ENCODE peak calls at places on chromosomes 7 and 10, in eight cellular contexts. S is GM10248; J is posterior cingulate gyrus; G is Right ventricle myocardium superior; H is NCI-H1092 treated with DMSO at 0.1 percent for 48 hours; Z is pancreas; Y is stimulated activated CD4-positive, alpha-beta T cell treated with anti-CD3 and anti-CD28 coated beads, Interleukin-4, amount 100 ng/mL, for 1 hour; T is Karpas-422. R is an unnamed sample.

GRCh38 chr10:74586088-74586585 is 240.3 kb upstream of the KAT6B start:
- DNase-seq in S (peak), J (no peak), G (no peak), H (peak), Z (no peak), Y (peak), T (peak), R (no peak)

GRCh38 chr7:46127805-46128204 is 206.7 kb upstream of the IGFBP3 start:
- DNase-seq in S (no peak), J (no peak), G (no peak), H (no peak), Z (no peak), Y (no peak), T (no peak), R (no peak)

GRCh38 chr10:132158810-132159209 is 27.9 kb upstream of the DPYSL4 start:
- DNase-seq in S (no peak), J (no peak), G (no peak), H (no peak), Z (no peak), Y (no peak), T (no peak), R (no peak)

GRCh38 chr10:34905200-34905927 is 90.3 kb upstream of the PARD3 start:
- DNase-seq in S (no peak), J (no peak), G (no peak), H (no peak), Z (no peak), Y (no peak), T (no peak), R (no peak)

GRCh38 chr10:103763374-103764202 is 91.8 kb downstream of the SH3PXD2A start:
- DNase-seq in S (no peak), J (no peak), G (no peak), H (no peak), Z (no peak), Y (no peak), T (peak), R (no peak)

GRCh38 chr7:2151235-2151634 is 81.5 kb downstream of the MAD1L1 start:
- DNase-seq in S (no peak), J (peak), G (peak), H (peak), Z (no peak), Y (no peak), T (no peak), R (no peak)

GRCh38 chr10:22444219-22444788 is 99.0 kb downstream of the SPAG6 start:
- DNase-seq in S (no peak), J (no peak), G (no peak), H (no peak), Z (no peak), Y (no peak), T (no peak), R (no peak)

GRCh38 chr7:71618281-71618680 is 486.3 kb downstream of the GALNT17 start:
- DNase-seq in S (no peak), J (no peak), G (no peak), H (no peak), Z (no peak), Y (no peak), T (no peak), R (no peak)

GRCh38 chr10:99292159-99292558 is 37.0 kb upstream of the CNNM1 start:
- DNase-seq in S (no peak), J (no peak), G (no peak), H (no peak), Z (no peak), Y (no peak), T (no peak), R (no peak)

GRCh38 chr10:118308664-118309063 is 33.5 kb downstream of the FAM204A start:
- DNase-seq in S (no peak), J (no peak), G (no peak), H (no peak), Z (no peak), Y (no peak), T (no peak), R (no peak)

GRCh38 chr7:44995555-44996493 is 4.2 kb upstream of the CCM2 start:
- DNase-seq in S (no peak), J (no peak), G (no peak), H (no peak), Z (no peak), Y (no peak), T (peak), R (no peak)

GRCh38 chr10:73838827-73839226 is 27.4 kb upstream of the NDST2 start:
- DNase-seq in S (no peak), J (no peak), G (no peak), H (no peak), Z (no peak), Y (no peak), T (no peak), R (no peak)

GRCh38 chr10:27865221-27865635 is 119.6 kb upstream of the MKX start:
- DNase-seq in S (no peak), J (no peak), G (no peak), H (no peak), Z (no peak), Y (no peak), T (no peak), R (no peak)

GRCh38 chr7:157689269-157690057 is 352.7 kb downstream of the DNAJB6 start:
- DNase-seq in S (no peak), J (no peak), G (no peak), H (no peak), Z (no peak), Y (no peak), T (no peak), R (no peak)

GRCh38 chr7:83355143-83355542 is 192.5 kb upstream of the PCLO start:
- DNase-seq in S (no peak), J (no peak), G (no peak), H (no peak), Z (no peak), Y (no peak), T (no peak), R (no peak)

GRCh38 chr10:102535481-102536147 is 31.8 kb downstream of the SUFU start:
- DNase-seq in S (no peak), J (no peak), G (no peak), H (no peak), Z (no peak), Y (no peak), T (no peak), R (no peak)

GRCh38 chr7:94228678-94229077 is 166.0 kb upstream of the COL1A2 start:
- DNase-seq in S (no peak), J (no peak), G (no peak), H (no peak), Z (no peak), Y (no peak), T (no peak), R (no peak)

GRCh38 chr10:10366836-10367235 is 650.8 kb upstream of the CELF2 start:
- DNase-seq in S (no peak), J (no peak), G (no peak), H (no peak), Z (no peak), Y (no peak), T (no peak), R (no peak)

GRCh38 chr7:137847418-137848050 is 760 bp upstream of the DGKI start:
- DNase-seq in S (peak), J (peak), G (no peak), H (peak), Z (no peak), Y (no peak), T (no peak), R (no peak)

GRCh38 chr7:78363866-78364265 is 565.3 kb downstream of the PHTF2 start:
- DNase-seq in S (no peak), J (no peak), G (no peak), H (no peak), Z (no peak), Y (no peak), T (no peak), R (no peak)

GRCh38 chr10:116272497-116273221 is at the start of gene GFRA1:
- DNase-seq in S (peak), J (no peak), G (peak), H (peak), Z (peak), Y (no peak), T (no peak), R (no peak)

GRCh38 chr10:130016095-130016494 is 52.0 kb upstream of the EBF3 start:
- DNase-seq in S (no peak), J (no peak), G (no peak), H (no peak), Z (no peak), Y (no peak), T (no peak), R (no peak)

GRCh38 chr10:22365233-22365632 is 19.9 kb downstream of the SPAG6 start:
- DNase-seq in S (no peak), J (no peak), G (no peak), H (no peak), Z (no peak), Y (no peak), T (peak), R (no peak)

GRCh38 chr10:96496281-96496925 is 17.3 kb downstream of the TLL2 start:
- DNase-seq in S (no peak), J (no peak), G (no peak), H (no peak), Z (no peak), Y (no peak), T (peak), R (no peak)

GRCh38 chr7:105689093-105689819 is 108.0 kb upstream of the EFCAB10 start:
- DNase-seq in S (no peak), J (no peak), G (no peak), H (no peak), Z (no peak), Y (no peak), T (no peak), R (no peak)

GRCh38 chr10:110834622-110835219 is 37.0 kb upstream of the PDCD4 start:
- DNase-seq in S (no peak), J (no peak), G (no peak), H (peak), Z (peak), Y (no peak), T (no peak), R (no peak)